ENCODE peak calls at places on chromosomes 3 and 15, in four cellular contexts. S is foreskin fibroblast; K is cardiac fibroblast; C is activated CD8-positive, alpha-beta memory T cell treated with anti-CD3 and anti-CD28 coated beads for 48 hours. H is an unnamed sample.

GRCh38 chr3:51358981-51359380 is 26.1 kb upstream of the MANF start:
- DNase-seq in S (no peak), K (no peak), C (no peak), H (no peak)

GRCh38 chr3:57006949-57007419 is 53.5 kb upstream of the SPATA12 start:
- DNase-seq in S (no peak), K (peak; percentile 37), C (no peak), H (no peak)

GRCh38 chr3:118682916-118683315 is 351.7 kb downstream of the IGSF11 start:
- DNase-seq in S (no peak), K (no peak), C (no peak), H (no peak)

GRCh38 chr3:185309309-185309708 is 53.6 kb upstream of the MAP3K13 start:
- DNase-seq in S (no peak), K (no peak), C (no peak), H (no peak)

GRCh38 chr3:123815981-123816380 is 68.2 kb downstream of the MYLK start:
- DNase-seq in S (no peak), K (no peak), C (no peak), H (no peak)

GRCh38 chr3:113623324-113623723 is 73.1 kb downstream of the USF3 start:
- DNase-seq in S (no peak), K (no peak), C (no peak), H (no peak)

GRCh38 chr15:51205050-51205707 is 110.5 kb upstream of the TNFAIP8L3 start:
- DNase-seq in S (no peak), K (no peak), C (no peak), H (no peak)

GRCh38 chr15:69298697-69299441 is at the start of gene PAQR5:
- DNase-seq in S (peak; percentile 31), K (no peak), C (no peak), H (no peak)

GRCh38 chr3:132218817-132219390 is 98.3 kb upstream of the ACP3 start:
- DNase-seq in S (no peak), K (no peak), C (no peak), H (no peak)

GRCh38 chr15:52727825-52728224 is 48.6 kb upstream of the ATOSA start:
- DNase-seq in S (no peak), K (no peak), C (no peak), H (no peak)

GRCh38 chr3:171901615-171902312 is 58.6 kb downstream of the TMEM212 start:
- DNase-seq in S (peak; percentile 59), K (peak; percentile 17), C (no peak), H (no peak)

GRCh38 chr15:69390575-69390974 is 23.6 kb upstream of the KIF23 start:
- DNase-seq in S (peak; percentile 70), K (peak; percentile 68), C (no peak), H (no peak)

GRCh38 chr3:195001961-195002861 is 268.7 kb downstream of the XXYLT1 start:
- DNase-seq in S (peak; percentile 20), K (peak; percentile 50), C (no peak), H (peak; percentile 98)

GRCh38 chr15:90701048-90701447 is 16.1 kb upstream of the BLM start:
- DNase-seq in S (no peak), K (no peak), C (no peak), H (no peak)

GRCh38 chr3:185940951-185941350 is 3.1 kb upstream of the TRA2B start:
- DNase-seq in S (no peak), K (no peak), C (no peak), H (no peak)

GRCh38 chr3:185656321-185656840 is 70.3 kb downstream of the SENP2 start:
- DNase-seq in S (peak; percentile 98), K (peak; percentile 99), C (no peak), H (no peak)

GRCh38 chr3:29914861-29915524 is 634.1 kb downstream of the RBMS3 start:
- DNase-seq in S (peak; percentile 65), K (peak; percentile 57), C (no peak), H (no peak)

GRCh38 chr3:15535757-15536156 is 14.3 kb upstream of the COLQ start:
- DNase-seq in S (no peak), K (no peak), C (no peak), H (no peak)

GRCh38 chr3:142987080-142987700 is 14.2 kb upstream of the U2SURP start:
- DNase-seq in S (no peak), K (peak; percentile 69), C (no peak), H (peak; percentile 31)

GRCh38 chr15:48719668-48720067 is 74.2 kb upstream of the FBN1 start:
- DNase-seq in S (no peak), K (no peak), C (no peak), H (no peak)

GRCh38 chr15:67024998-67025368 is 40.4 kb upstream of the SMAD3 start:
- DNase-seq in S (no peak), K (no peak), C (no peak), H (no peak)

GRCh38 chr3:123318374-123318773 is 116.6 kb downstream of the SEC22A start:
- DNase-seq in S (no peak), K (no peak), C (no peak), H (no peak)

GRCh38 chr3:128794788-128795649 is 69.0 kb downstream of the RAB7A start:
- DNase-seq in S (no peak), K (peak; percentile 74), C (no peak), H (peak; percentile 44)

GRCh38 chr3:3200632-3201212 is 21.2 kb upstream of the CRBN start:
- DNase-seq in S (peak; percentile 33), K (peak; percentile 77), C (no peak), H (no peak)

GRCh38 chr15:65612616-65612946 is 1.6 kb upstream of the INTS14 start:
- DNase-seq in S (peak; percentile 43), K (peak; percentile 20), C (no peak), H (no peak)

GRCh38 chr15:101642361-101642760 is 9.8 kb downstream of the TM2D3 start:
- DNase-seq in S (no peak), K (peak; percentile 40), C (no peak), H (no peak)

GRCh38 chr15:99454941-99455795 is 110.6 kb upstream of the MEF2A start:
- DNase-seq in S (peak; percentile 91), K (peak; percentile 96), C (no peak), H (peak; percentile 15)

GRCh38 chr3:129034650-129035049 is 25.9 kb upstream of the GP9 start:
- DNase-seq in S (no peak), K (no peak), C (no peak), H (no peak)

GRCh38 chr15:53588773-53589172 is 170.7 kb downstream of the WDR72 start:
- DNase-seq in S (no peak), K (peak; percentile 34), C (no peak), H (no peak)

GRCh38 chr3:141147657-141148056 is 84.0 kb upstream of the PXYLP1 start:
- DNase-seq in S (no peak), K (no peak), C (no peak), H (no peak)

GRCh38 chr3:53375019-53375418 is 27.7 kb upstream of the DCP1A start:
- DNase-seq in S (peak; percentile 11), K (peak; percentile 69), C (peak; percentile 58), H (peak; percentile 2)

GRCh38 chr3:113495035-113495434 is 19.9 kb downstream of the SPICE1 start:
- DNase-seq in S (no peak), K (peak; percentile 55), C (no peak), H (no peak)

GRCh38 chr15:56617628-56618027 is 115.7 kb downstream of the ZNF280D start:
- DNase-seq in S (no peak), K (no peak), C (no peak), H (no peak)

GRCh38 chr15:95086543-95087252 is 855.3 kb downstream of the MCTP2 start:
- DNase-seq in S (no peak), K (peak; percentile 5), C (no peak), H (no peak)

GRCh38 chr3:61864886-61865285 is 303.5 kb downstream of the PTPRG start:
- DNase-seq in S (no peak), K (no peak), C (no peak), H (no peak)

GRCh38 chr15:33149919-33150318 is 44.6 kb downstream of the FMN1 start:
- DNase-seq in S (peak; percentile 58), K (peak; percentile 45), C (no peak), H (no peak)

GRCh38 chr3:171453175-171453868 is 6.9 kb downstream of the TNIK start:
- DNase-seq in S (no peak), K (no peak), C (no peak), H (no peak)

GRCh38 chr3:32480596-32480995 is 22.1 kb downstream of the CMTM6 start:
- DNase-seq in S (no peak), K (peak; percentile 51), C (no peak), H (no peak)

GRCh38 chr3:27960133-27960532 is 238.0 kb upstream of the EOMES start:
- DNase-seq in S (peak; percentile 8), K (peak; percentile 59), C (no peak), H (no peak)

GRCh38 chr3:99562990-99563607 is 75.3 kb upstream of the COL8A1 start:
- DNase-seq in S (peak; percentile 48), K (peak; percentile 72), C (no peak), H (no peak)

H was measured in DMS 273 treated with DMSO at 0.1 percent for 48 hours.